ENCODE peak calls at places on chromosome 6, in four cellular contexts. G, P, A and E are unnamed samples.

GRCh38 chr6:105757512-105758200 is 328.5 kb upstream of the PRDM1 start:
- DNase-seq in G (peak), P (no peak), A (peak), E (no peak)

GRCh38 chr6:69937402-69938131 is 71.2 kb downstream of the COL19A1 start:
- DNase-seq in G (no peak), P (no peak), A (no peak), E (no peak)

GRCh38 chr6:166381381-166381732 is 1.4 kb downstream of the MPC1 start:
- DNase-seq in G (no peak), P (no peak), A (no peak), E (no peak)

GRCh38 chr6:13406051-13406477 is 77.7 kb upstream of the TBC1D7 start:
- DNase-seq in G (peak), P (no peak), A (no peak), E (no peak)

GRCh38 chr6:122651604-122652003 is 41.4 kb downstream of the PKIB start:
- DNase-seq in G (no peak), P (no peak), A (no peak), E (no peak)

GRCh38 chr6:55276745-55277627 is 50.3 kb upstream of the GFRAL start:
- DNase-seq in G (peak), P (peak), A (no peak), E (peak)

GRCh38 chr6:146785001-146785585 is 186.3 kb downstream of the ADGB start:
- DNase-seq in G (peak), P (peak), A (no peak), E (peak)

GRCh38 chr6:140346461-140346860 is 972.0 kb upstream of the CITED2 start:
- DNase-seq in G (no peak), P (no peak), A (no peak), E (no peak)

GRCh38 chr6:129628101-129628815 is 81.7 kb downstream of the ARHGAP18 start:
- DNase-seq in G (no peak), P (no peak), A (no peak), E (no peak)

GRCh38 chr6:136720045-136720760 is 72.1 kb downstream of the MAP3K5 start:
- DNase-seq in G (no peak), P (no peak), A (peak), E (no peak)

GRCh38 chr6:69915346-69915745 is 49.0 kb downstream of the COL19A1 start:
- DNase-seq in G (no peak), P (no peak), A (no peak), E (no peak)

GRCh38 chr6:40845588-40845987 is 193.4 kb downstream of the UNC5CL start:
- DNase-seq in G (peak), P (no peak), A (no peak), E (peak)

GRCh38 chr6:151475653-151476523 is 17.9 kb upstream of the CCDC170 start:
- DNase-seq in G (peak), P (peak), A (no peak), E (peak)
- TF ChIP-seq PBX3 in G (no peak), P (no peak), A (no peak), E (no peak)

GRCh38 chr6:85044336-85044735 is 279.9 kb upstream of the TBX18 start:
- DNase-seq in G (no peak), P (no peak), A (no peak), E (no peak)
- TF ChIP-seq PBX3 in G (no peak), P (no peak), A (no peak), E (no peak)

GRCh38 chr6:38722727-38723334 is 7.7 kb downstream of the DNAH8 start:
- DNase-seq in G (no peak), P (no peak), A (no peak), E (no peak)

GRCh38 chr6:38722037-38722436 is 6.9 kb downstream of the DNAH8 start:
- DNase-seq in G (no peak), P (no peak), A (no peak), E (no peak)

GRCh38 chr6:38716825-38717224 is 1.7 kb downstream of the DNAH8 start:
- DNase-seq in G (no peak), P (no peak), A (no peak), E (no peak)

GRCh38 chr6:38720295-38720694 is 5.2 kb downstream of the DNAH8 start:
- DNase-seq in G (peak), P (no peak), A (no peak), E (no peak)

DNA sequence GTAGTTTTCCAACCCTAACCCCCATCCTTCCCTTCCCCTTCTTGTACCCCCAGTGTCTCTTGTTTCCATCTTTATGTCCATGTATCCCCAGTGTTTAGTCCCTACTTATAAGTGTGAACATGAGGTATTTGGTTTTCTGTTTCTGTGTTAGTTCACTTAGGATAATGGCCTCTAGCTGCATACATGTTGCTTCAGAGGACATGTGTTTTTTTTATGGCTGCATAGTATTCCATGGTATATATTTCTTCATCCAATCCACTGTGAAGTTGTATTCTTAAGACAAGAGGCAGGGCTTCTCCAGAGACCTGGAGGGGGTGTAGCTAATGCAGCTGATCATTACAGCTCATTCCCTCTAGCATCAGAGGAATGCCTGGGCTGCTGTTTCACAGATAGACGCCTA is 4.2 kb downstream of the DNAH8 start:
- DNase-seq in G (no peak), P (no peak), A (no peak), E (no peak)
- TF ChIP-seq PBX3 in G (no peak), P (no peak), A (no peak), E (no peak)

GRCh38 chr6:161618816-161619454 is 345.1 kb upstream of the AGPAT4 start:
- DNase-seq in G (peak), P (peak), A (no peak), E (peak)
- TF ChIP-seq PBX3 in G (no peak), P (no peak), A (no peak), E (no peak)

GRCh38 chr6:132865364-132865763 is 51.0 kb downstream of the RPS12 start:
- DNase-seq in G (no peak), P (no peak), A (peak), E (no peak)
- TF ChIP-seq PBX3 in G (no peak), P (no peak), A (no peak), E (no peak)